ENCODE peak calls at places on chromosome 19, in four cellular contexts. D is stomach, M is left ventricle myocardium inferior, B is GM06990. R is an unnamed sample.

GRCh38 chr19:41843371-41843770 is 1.1 kb downstream of the LYPD4 start:
- DNase-seq in D (no peak), B (no peak), M (no peak), R (no peak)

GRCh38 chr19:34213283-34213682 is 41.0 kb downstream of the LSM14A start:
- DNase-seq in M (no peak), D (no peak), B (no peak), R (no peak)

GRCh38 chr19:1250374-1251232 is 2.2 kb downstream of the MIDN start:
- DNase-seq in D (no peak), B (peak; percentile 71), M (peak; percentile 74), R (no peak)

GRCh38 chr19:12785431-12786011 is 5.8 kb upstream of the JUNB start:
- DNase-seq in M (no peak), D (no peak), B (peak; percentile 47), R (no peak)

GRCh38 chr19:52640916-52641315 is 2.8 kb upstream of the ZNF83 start:
- DNase-seq in B (peak; percentile 12), D (no peak), M (no peak), R (no peak)

GRCh38 chr19:30148039-30148438 is 206.0 kb downstream of the URI1 start:
- DNase-seq in M (no peak), B (no peak), D (no peak), R (no peak)

GRCh38 chr19:58551577-58552471 is 3.1 kb downstream of the CHMP2A start:
- DNase-seq in D (no peak), M (peak; percentile 9), B (no peak), R (no peak)

GRCh38 chr19:53553159-53553558 is 15.2 kb downstream of the ZNF331 start:
- DNase-seq in M (no peak), D (no peak), B (no peak), R (no peak)

GRCh38 chr19:12733369-12733896 is 1.1 kb downstream of the TRIR start:
- DNase-seq in B (no peak), M (no peak), D (no peak), R (peak; percentile 62)

GRCh38 chr19:42242071-42242511 is 311 bp downstream of the GSK3A start:
- DNase-seq in D (no peak), M (no peak), B (no peak), R (no peak)

GRCh38 chr19:45753548-45753947 is 15.5 kb downstream of the SIX5 start:
- DNase-seq in B (no peak), M (no peak), D (no peak), R (no peak)
- TF ChIP-seq CTCF in B (peak; percentile 32), M (no peak), D (no peak), R (peak; percentile 19)

GRCh38 chr19:2494084-2494446 is 18.1 kb downstream of the GADD45B start:
- DNase-seq in B (no peak), M (no peak), D (no peak), R (no peak)

GRCh38 chr19:2494447-2495129 is 18.7 kb downstream of the GADD45B start:
- DNase-seq in M (peak; percentile 83), D (peak; percentile 80), B (peak; percentile 75), R (peak; percentile 82)

GRCh38 chr19:2497186-2497585 is 21.3 kb downstream of the GADD45B start:
- DNase-seq in B (no peak), M (no peak), D (no peak), R (no peak)

GRCh38 chr19:2495651-2496316 is 19.9 kb downstream of the GADD45B start:
- DNase-seq in B (no peak), M (no peak), D (peak; percentile 65), R (no peak)

GRCh38 chr19:2495130-2495641 is 19.3 kb downstream of the GADD45B start:
- DNase-seq in M (peak; percentile 83), D (peak; percentile 96), B (no peak), R (no peak)
- TF ChIP-seq CTCF in M (no peak), D (no peak), B (peak; percentile 9), R (no peak)

DNA sequence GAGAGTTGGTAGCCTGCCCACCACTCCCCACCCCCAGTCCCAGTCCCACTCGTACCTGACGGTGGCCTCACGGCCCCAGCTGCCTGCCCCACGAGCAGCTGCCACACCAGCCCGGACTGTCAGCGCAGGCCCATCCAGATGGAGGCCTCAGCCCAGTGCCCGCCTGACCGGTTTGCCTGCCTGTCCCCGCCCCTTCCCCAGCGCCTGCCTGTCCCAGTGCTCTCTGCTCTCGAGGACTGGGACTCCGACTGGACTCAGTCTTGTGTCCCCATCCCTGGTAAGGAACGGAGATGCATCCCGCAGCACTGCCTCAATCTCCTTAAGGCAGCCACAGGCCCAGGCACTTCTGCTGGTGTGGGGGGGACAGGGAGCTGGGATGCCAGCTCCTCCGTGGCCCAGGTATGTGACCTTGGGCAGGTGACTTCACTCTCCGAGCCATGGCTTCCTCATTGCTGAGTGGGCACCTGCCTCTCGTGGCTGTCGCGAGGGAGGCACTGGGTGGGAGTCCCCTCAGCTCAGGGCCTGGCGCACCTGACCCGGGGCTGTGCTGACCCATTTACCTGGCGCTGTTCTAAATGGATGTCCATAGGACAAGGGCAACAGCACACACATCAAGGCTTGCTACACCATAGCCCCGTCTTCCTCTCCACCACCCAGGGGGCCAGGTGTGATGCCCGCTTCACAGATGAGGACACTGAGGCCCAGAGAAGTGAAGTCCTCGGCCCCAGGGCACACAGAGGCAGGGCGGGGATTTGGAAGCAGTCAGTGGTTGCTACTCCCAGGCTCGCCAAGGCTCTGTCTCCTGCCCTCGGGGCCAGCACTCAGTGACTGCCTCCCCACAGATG is at the start of gene NKPD1:
- DNase-seq in B (no peak), D (peak; percentile 82), M (no peak), R (no peak)
- TF ChIP-seq CTCF in B (no peak), D (no peak), M (no peak), R (no peak)

GRCh38 chr19:4213116-4213515 is 16.2 kb upstream of the EBI3 start:
- DNase-seq in M (no peak), B (no peak), D (no peak), R (no peak)

GRCh38 chr19:4206818-4207484 is 22.4 kb upstream of the EBI3 start:
- DNase-seq in B (no peak), D (no peak), M (no peak), R (no peak)

GRCh38 chr19:4210166-4210731 is 19.1 kb upstream of the EBI3 start:
- DNase-seq in M (no peak), D (no peak), B (no peak), R (no peak)

GRCh38 chr19:4208385-4209094 is 20.8 kb upstream of the EBI3 start:
- DNase-seq in M (no peak), D (no peak), B (no peak), R (peak; percentile 48)
- TF ChIP-seq CTCF in M (peak; percentile 42), D (peak; percentile 23), B (peak; percentile 79), R (peak; percentile 61)

GRCh38 chr19:38032951-38033350 is 125.9 kb downstream of the SIPA1L3 start:
- DNase-seq in B (no peak), D (no peak), M (no peak), R (no peak)

GRCh38 chr19:38035515-38036495 is 128.8 kb downstream of the SIPA1L3 start:
- DNase-seq in B (no peak), D (no peak), M (no peak), R (no peak)

GRCh38 chr19:38032151-38032550 is 125.1 kb downstream of the SIPA1L3 start:
- DNase-seq in B (no peak), M (no peak), D (no peak), R (no peak)

GRCh38 chr19:38034153-38034835 is 127.3 kb downstream of the SIPA1L3 start:
- DNase-seq in B (peak; percentile 32), M (no peak), D (no peak), R (peak; percentile 60)

DNA sequence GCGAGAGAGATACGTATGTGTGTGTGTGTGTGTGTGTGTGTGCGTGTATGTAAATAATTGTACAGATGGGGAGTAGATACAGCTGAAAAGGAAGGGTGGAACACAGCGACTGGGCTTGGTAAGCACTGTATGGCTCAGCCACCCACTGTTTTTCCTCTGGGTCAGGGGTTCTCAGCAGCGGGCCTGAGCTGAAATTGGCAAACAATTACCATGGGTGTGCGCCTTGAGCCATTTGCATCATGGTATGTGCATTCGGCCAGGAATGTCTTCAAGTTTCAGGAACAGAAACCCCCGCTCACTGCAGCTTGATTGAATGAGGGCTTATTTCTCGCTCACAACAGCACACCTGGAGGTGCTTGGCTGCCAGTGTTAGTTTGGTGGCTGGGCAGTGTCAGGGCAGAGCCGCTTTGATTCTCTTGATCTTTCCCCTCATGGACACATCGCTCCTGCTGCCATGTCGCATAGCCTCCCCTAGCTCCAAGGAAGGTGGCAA is 126.7 kb downstream of the SIPA1L3 start:
- DNase-seq in D (no peak), M (no peak), B (peak; percentile 79), R (peak; percentile 81)
- TF ChIP-seq CTCF in D (no peak), M (no peak), B (peak; percentile 37), R (no peak)

DNA sequence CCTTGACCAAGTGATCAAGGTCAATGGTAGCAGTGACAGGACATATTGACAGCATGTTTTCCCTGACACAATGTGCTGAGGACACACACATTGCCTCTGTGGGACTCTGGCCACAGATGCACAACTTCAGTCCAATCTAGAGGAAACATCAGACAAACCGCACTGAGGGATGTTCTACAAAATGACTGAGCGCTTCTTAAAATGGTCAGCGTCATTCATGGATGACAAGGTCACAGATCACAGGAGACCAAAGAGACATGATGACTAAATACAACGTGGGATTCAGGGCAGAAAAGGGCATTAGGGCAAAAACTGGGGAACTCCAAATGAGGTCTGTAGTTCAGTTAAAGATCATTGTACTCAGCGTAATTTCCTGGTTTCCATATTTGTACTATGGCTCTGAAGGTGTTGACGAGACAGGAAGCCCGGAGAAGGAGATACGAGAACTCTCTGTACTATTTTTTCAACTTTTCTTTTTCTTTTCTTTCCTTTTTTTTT is 20.6 kb downstream of the PBX4 start:
- DNase-seq in D (no peak), M (no peak), B (peak; percentile 80), R (peak; percentile 73)
- TF ChIP-seq CTCF in D (no peak), M (no peak), B (no peak), R (no peak)

GRCh38 chr19:35513975-35514809 is 743 bp upstream of the DMKN start:
- DNase-seq in D (no peak), B (no peak), M (no peak), R (no peak)
- TF ChIP-seq CTCF in D (no peak), B (no peak), M (no peak), R (no peak)

DNA sequence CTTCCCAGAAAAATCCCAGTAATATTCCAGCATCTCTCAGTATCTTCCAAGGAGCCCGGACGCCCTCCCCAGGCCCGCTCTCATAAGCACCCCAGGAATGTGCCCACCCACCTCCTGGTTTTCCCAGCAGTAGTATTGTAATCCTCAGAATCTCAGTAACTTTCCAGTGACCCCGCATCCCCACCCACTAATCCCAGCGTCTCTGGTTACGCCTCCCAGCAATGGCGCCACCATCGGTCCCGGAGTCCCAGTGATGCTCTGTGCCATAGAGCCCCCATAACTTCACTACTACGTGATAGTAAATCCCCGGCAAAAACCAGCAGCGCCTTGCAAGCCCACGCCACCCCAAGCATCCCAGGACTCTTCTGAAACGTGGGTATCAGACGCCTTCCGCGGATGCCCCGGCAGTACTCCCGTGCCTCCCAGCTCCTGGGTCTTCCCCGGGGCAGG is 961 bp upstream of the PNPLA6 start:
- DNase-seq in M (peak; percentile 63), B (no peak), D (peak; percentile 40), R (peak; percentile 68)
- TF ChIP-seq CTCF in M (no peak), B (peak; percentile 24), D (no peak), R (peak; percentile 14)

R was measured in GM10248.